ENCODE peak calls at places on chromosomes 5 and 9, in four cellular contexts. L, U, V and S are unnamed samples.
A peak's percentile ranks its signal among the peaks of the same experiment; 100 is the strongest.

GRCh38 chr9:84478996-84479395 is 138.4 kb upstream of the SLC28A3 start:
- DNase-seq in L (no peak), U (no peak), V (no peak), S (peak; percentile 2)

GRCh38 chr9:134617836-134618162 is 23.8 kb upstream of the COL5A1 start:
- DNase-seq in L (no peak), U (no peak), V (no peak), S (no peak)

GRCh38 chr5:172334196-172334595 is 50.6 kb upstream of the UBTD2 start:
- DNase-seq in L (no peak), U (no peak), V (no peak), S (no peak)

GRCh38 chr5:44809215-44809955 is 638 bp downstream of the MRPS30 start:
- DNase-seq in L (peak; percentile 41), U (peak; percentile 22), V (peak; percentile 76), S (peak; percentile 51)

GRCh38 chr5:42756630-42757601 is at the start of gene CCDC152:
- DNase-seq in L (no peak), U (peak; percentile 30), V (no peak), S (peak; percentile 43)

GRCh38 chr9:124754289-124754688 is 16.8 kb downstream of the NR6A1 start:
- DNase-seq in L (no peak), U (no peak), V (no peak), S (peak; percentile 38)

GRCh38 chr9:6552738-6553121 is 92.8 kb downstream of the GLDC start:
- DNase-seq in L (no peak), U (no peak), V (no peak), S (no peak)

GRCh38 chr9:136902259-136902821 is 16.0 kb downstream of the TRAF2 start:
- DNase-seq in L (peak; percentile 68), U (peak; percentile 51), V (peak; percentile 91), S (peak; percentile 68)

GRCh38 chr9:86534572-86535258 is 180.5 kb upstream of the TUT7 start:
- DNase-seq in L (no peak), U (no peak), V (no peak), S (peak; percentile 96)

GRCh38 chr5:83972236-83972635 is 251.6 kb upstream of the HAPLN1 start:
- DNase-seq in L (no peak), U (no peak), V (no peak), S (no peak)

GRCh38 chr5:54217826-54218503 is 92.4 kb downstream of the ARL15 start:
- DNase-seq in L (no peak), U (no peak), V (no peak), S (peak; percentile 82)

GRCh38 chr5:167285591-167285990 is 1005.9 kb upstream of the WWC1 start:
- DNase-seq in L (no peak), U (no peak), V (no peak), S (no peak)

GRCh38 chr5:178940569-178941360 is at the start of gene ZNF454:
- DNase-seq in L (peak; percentile 86), U (no peak), V (peak; percentile 87), S (peak; percentile 87)

GRCh38 chr5:57681942-57682341 is 199.3 kb upstream of the ACTBL2 start:
- DNase-seq in L (no peak), U (no peak), V (no peak), S (no peak)

GRCh38 chr5:133519191-133519590 is 93.2 kb downstream of the FSTL4 start:
- DNase-seq in L (no peak), U (no peak), V (no peak), S (no peak)

GRCh38 chr5:35117960-35118359 is 70.2 kb upstream of the AGXT2 start:
- DNase-seq in L (no peak), U (no peak), V (no peak), S (peak; percentile 77)

GRCh38 chr5:4661326-4661725 is 478.8 kb upstream of the ADAMTS16 start:
- DNase-seq in L (no peak), U (no peak), V (no peak), S (no peak)

GRCh38 chr5:98935206-98935605 is 6.4 kb upstream of the CHD1 start:
- DNase-seq in L (no peak), U (no peak), V (no peak), S (no peak)

GRCh38 chr5:53378590-53379247 is 101.7 kb upstream of the FST start:
- DNase-seq in L (no peak), U (no peak), V (no peak), S (peak; percentile 71)

GRCh38 chr9:95009459-95009858 is 283.0 kb downstream of the AOPEP start:
- DNase-seq in L (no peak), U (no peak), V (no peak), S (no peak)

GRCh38 chr5:68134033-68134668 is 81.4 kb upstream of the PIK3R1 start:
- DNase-seq in L (no peak), U (no peak), V (no peak), S (peak; percentile 32)

GRCh38 chr5:150082889-150083288 is 3.5 kb downstream of the CSF1R start:
- DNase-seq in L (no peak), U (no peak), V (no peak), S (no peak)

GRCh38 chr9:19800884-19801283 is 12.0 kb upstream of the SLC24A2 start:
- DNase-seq in L (no peak), U (no peak), V (no peak), S (no peak)

GRCh38 chr9:19804431-19804830 is 15.6 kb upstream of the SLC24A2 start:
- DNase-seq in L (no peak), U (no peak), V (no peak), S (no peak)

GRCh38 chr9:19799784-19800183 is 10.9 kb upstream of the SLC24A2 start:
- DNase-seq in L (no peak), U (no peak), V (no peak), S (no peak)
- H3K4me3 ChIP-seq in L (no peak overlapping the region), U (no peak overlapping the region), V (no peak overlapping the region), S (no peak overlapping the region)

GRCh38 chr5:60161340-60161934 is 267.9 kb upstream of the PDE4D start:
- DNase-seq in L (no peak), U (no peak), V (no peak), S (peak; percentile 37)
- TF ChIP-seq CTCF in L (peak; percentile 13), U (no peak), V (peak; percentile 24), S (peak; percentile 77)

GRCh38 chr5:95617057-95617456 is 2.8 kb upstream of the GPR150 start:
- DNase-seq in L (no peak), U (no peak), V (no peak), S (no peak)

GRCh38 chr5:95620030-95620869 is at the start of gene GPR150:
- DNase-seq in L (no peak), U (peak; percentile 50), V (peak; percentile 69), S (peak; percentile 25)

GRCh38 chr5:95620870-95621838 is 1.3 kb downstream of the GPR150 start:
- DNase-seq in L (no peak), U (peak; percentile 34), V (peak; percentile 66), S (peak; percentile 9)

GRCh38 chr5:95619518-95620029 is 313 bp upstream of the GPR150 start:
- DNase-seq in L (no peak), U (no peak), V (no peak), S (no peak)

GRCh38 chr5:95619096-95619495 is 791 bp upstream of the GPR150 start:
- DNase-seq in L (no peak), U (no peak), V (no peak), S (no peak)
- H3K4me3 ChIP-seq in L (no peak overlapping the region), U (peak overlapping the region; percentile 74), V (no peak overlapping the region), S (no peak overlapping the region)

GRCh38 chr9:19940808-19941207 is 152.0 kb upstream of the SLC24A2 start:
- DNase-seq in L (no peak), U (no peak), V (no peak), S (no peak)

GRCh38 chr9:19937121-19937520 is 148.3 kb upstream of the SLC24A2 start:
- DNase-seq in L (no peak), U (no peak), V (no peak), S (no peak)

GRCh38 chr9:19936598-19936997 is 147.8 kb upstream of the SLC24A2 start:
- DNase-seq in L (no peak), U (no peak), V (no peak), S (no peak)

GRCh38 chr9:19939890-19940289 is 151.1 kb upstream of the SLC24A2 start:
- DNase-seq in L (no peak), U (no peak), V (no peak), S (no peak)

DNA sequence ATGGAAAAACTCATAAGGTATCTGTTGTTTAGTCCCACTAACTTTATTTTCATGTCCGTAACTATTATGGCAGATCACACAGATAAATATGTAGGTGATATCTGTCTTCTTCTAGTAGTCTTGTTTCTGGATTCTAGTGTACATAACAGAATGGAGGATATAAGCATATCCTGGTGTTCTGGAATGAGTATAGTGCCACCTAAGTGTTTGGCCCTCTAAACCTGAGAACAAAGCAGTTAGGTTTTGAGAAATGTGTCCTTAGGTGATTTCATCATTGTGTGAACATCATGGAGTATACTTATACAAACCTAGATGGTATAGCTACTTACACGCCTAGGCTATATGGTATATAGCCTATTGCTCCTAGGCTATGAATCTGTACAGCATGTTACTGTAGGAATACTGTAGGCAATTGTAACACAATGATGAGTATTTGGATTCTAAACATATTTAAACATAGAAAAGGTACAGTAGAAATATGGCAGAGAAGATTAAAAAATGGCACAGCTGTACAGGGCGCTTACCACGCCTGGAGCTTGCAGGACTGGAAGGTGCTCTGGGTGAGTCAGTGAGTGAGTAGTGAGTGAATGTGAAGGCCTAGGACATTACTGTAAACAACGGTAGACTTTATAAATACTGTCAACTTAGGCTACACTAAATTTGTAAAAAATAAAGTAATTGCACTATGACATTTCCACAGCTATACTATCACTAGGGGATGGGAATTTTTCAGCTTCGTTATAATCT is 150.3 kb upstream of the SLC24A2 start:
- DNase-seq in L (no peak), U (no peak), V (no peak), S (no peak)
- TF ChIP-seq CTCF in L (no peak), U (no peak), V (no peak), S (no peak)

DNA sequence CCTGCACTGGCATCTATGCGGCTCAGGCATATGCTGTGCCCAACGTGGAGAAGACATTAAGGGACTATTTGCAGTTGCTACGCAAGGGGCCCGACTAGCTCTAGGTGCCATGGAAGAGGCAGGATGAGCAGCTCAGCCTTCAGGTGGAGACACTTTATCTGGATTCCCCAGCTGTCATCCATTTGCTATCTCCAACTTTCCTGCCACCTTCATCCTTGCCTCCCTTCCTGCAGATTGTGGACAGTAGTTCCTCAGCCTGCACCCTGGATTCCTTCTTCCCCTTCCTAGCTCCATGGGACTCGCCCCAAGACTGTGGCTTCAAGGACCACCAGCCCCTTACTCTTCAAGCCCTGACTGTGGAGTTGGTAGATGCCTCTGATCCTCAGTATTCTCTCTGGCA is 2.0 kb downstream of the SLC35A4 start:
- DNase-seq in L (no peak), U (no peak), V (no peak), S (no peak)
- H3K4me3 ChIP-seq in L (no peak overlapping the region), U (no peak overlapping the region), V (no peak overlapping the region), S (no peak overlapping the region)

GRCh38 chr5:31523041-31523440 is 8.9 kb downstream of the DROSHA start:
- DNase-seq in L (no peak), U (no peak), V (no peak), S (no peak)
- TF ChIP-seq CTCF in L (no peak), U (no peak), V (no peak), S (no peak)